ENCODE peak calls at places on chromosomes 1 and 21, in five cellular contexts. A is K562, H is GM12878, K is GM12891, N is H1. W is an unnamed sample.

GRCh38 chr1:225973158-225973557 is 26.0 kb downstream of the SDE2 start:
- DNase-seq in H (no peak), A (peak; percentile 77), K (no peak), N (no peak), W (no peak)

GRCh38 chr21:35102488-35103407 is 53.6 kb upstream of the RUNX1 start:
- DNase-seq in N (no peak), A (peak; percentile 82), K (peak; percentile 37), H (no peak), W (peak; percentile 15)

GRCh38 chr1:19169642-19170041 is 40.4 kb downstream of the UBR4 start:
- DNase-seq in A (peak; percentile 44), K (peak; percentile 13), H (peak; percentile 55), N (no peak), W (peak; percentile 19)

GRCh38 chr1:215079456-215079855 is 3.1 kb upstream of the KCNK2 start:
- DNase-seq in H (no peak), K (no peak), N (no peak), A (no peak), W (no peak)

GRCh38 chr1:162596514-162597170 is 35.1 kb downstream of the UAP1 start:
- DNase-seq in H (no peak), N (no peak), K (no peak), A (no peak), W (no peak)

GRCh38 chr1:47189844-47190562 is at the start of gene PDZK1IP1:
- DNase-seq in N (peak; percentile 54), A (peak; percentile 60), H (no peak), K (no peak), W (no peak)

GRCh38 chr1:238789916-238790667 is 596.3 kb upstream of the CHRM3 start:
- DNase-seq in H (no peak), N (no peak), K (no peak), A (no peak), W (no peak)

GRCh38 chr21:39087976-39088370 is 95.3 kb downstream of the PSMG1 start:
- DNase-seq in A (no peak), K (no peak), H (no peak), N (no peak), W (no peak)

GRCh38 chr1:125066385-125066784 is 3881.6 kb downstream of the SRGAP2C start:
- DNase-seq in N (no peak), K (no peak), H (no peak), A (no peak), W (no peak)

GRCh38 chr1:246800356-246800755 is 76.1 kb downstream of the SCCPDH start:
- DNase-seq in H (no peak), N (no peak), K (no peak), A (no peak), W (no peak)

GRCh38 chr1:16720403-16721223 is 19.7 kb upstream of the RNU1-4 start:
- DNase-seq in N (no peak), H (no peak), A (peak; percentile 38), K (no peak), W (no peak)

GRCh38 chr1:24155011-24155782 is 12.3 kb upstream of the IL22RA1 start:
- DNase-seq in H (peak; percentile 25), A (peak; percentile 12), N (peak; percentile 70), K (no peak), W (peak; percentile 33)

GRCh38 chr1:169312084-169312954 is 55.3 kb downstream of the NME7 start:
- DNase-seq in N (no peak), K (no peak), A (peak; percentile 93), H (peak; percentile 9), W (no peak)

GRCh38 chr1:175129182-175129581 is 61.5 kb downstream of the TNN start:
- DNase-seq in H (no peak), A (no peak), K (no peak), N (no peak), W (no peak)

GRCh38 chr21:42538479-42539275 is 25.0 kb downstream of the SLC37A1 start:
- DNase-seq in A (no peak), H (no peak), N (no peak), K (no peak), W (no peak)

GRCh38 chr1:236090741-236091147 is 25.9 kb upstream of the NID1 start:
- DNase-seq in N (no peak), A (no peak), H (no peak), K (no peak), W (no peak)

GRCh38 chr1:66275601-66276023 is 258.3 kb upstream of the SGIP1 start:
- DNase-seq in K (no peak), H (no peak), A (no peak), N (no peak), W (no peak)

GRCh38 chr21:45405819-45406762 is 1.1 kb downstream of the COL18A1 start:
- DNase-seq in K (no peak), A (peak; percentile 40), H (no peak), N (no peak), W (no peak)

GRCh38 chr1:108750476-108751191 is 4.2 kb downstream of the STXBP3 start:
- DNase-seq in A (no peak), N (no peak), K (no peak), H (no peak), W (no peak)

GRCh38 chr1:30704271-30704670 is 19.1 kb downstream of the MATN1 start:
- DNase-seq in N (no peak), A (no peak), H (no peak), K (no peak), W (no peak)

GRCh38 chr1:206050655-206051235 is 2.2 kb upstream of the RHEX start:
- DNase-seq in K (no peak), A (no peak), H (peak; percentile 100), N (no peak), W (peak; percentile 25)

GRCh38 chr1:3541930-3542329 is 69.4 kb downstream of the MEGF6 start:
- DNase-seq in H (no peak), A (no peak), N (no peak), K (no peak), W (no peak)

GRCh38 chr1:54392401-54392800 is 13.8 kb downstream of the SSBP3 start:
- DNase-seq in K (no peak), N (no peak), H (no peak), A (no peak), W (no peak)

GRCh38 chr1:1033731-1034437 is 14.0 kb downstream of the AGRN start:
- DNase-seq in K (no peak), N (no peak), H (no peak), A (no peak), W (no peak)

DNA sequence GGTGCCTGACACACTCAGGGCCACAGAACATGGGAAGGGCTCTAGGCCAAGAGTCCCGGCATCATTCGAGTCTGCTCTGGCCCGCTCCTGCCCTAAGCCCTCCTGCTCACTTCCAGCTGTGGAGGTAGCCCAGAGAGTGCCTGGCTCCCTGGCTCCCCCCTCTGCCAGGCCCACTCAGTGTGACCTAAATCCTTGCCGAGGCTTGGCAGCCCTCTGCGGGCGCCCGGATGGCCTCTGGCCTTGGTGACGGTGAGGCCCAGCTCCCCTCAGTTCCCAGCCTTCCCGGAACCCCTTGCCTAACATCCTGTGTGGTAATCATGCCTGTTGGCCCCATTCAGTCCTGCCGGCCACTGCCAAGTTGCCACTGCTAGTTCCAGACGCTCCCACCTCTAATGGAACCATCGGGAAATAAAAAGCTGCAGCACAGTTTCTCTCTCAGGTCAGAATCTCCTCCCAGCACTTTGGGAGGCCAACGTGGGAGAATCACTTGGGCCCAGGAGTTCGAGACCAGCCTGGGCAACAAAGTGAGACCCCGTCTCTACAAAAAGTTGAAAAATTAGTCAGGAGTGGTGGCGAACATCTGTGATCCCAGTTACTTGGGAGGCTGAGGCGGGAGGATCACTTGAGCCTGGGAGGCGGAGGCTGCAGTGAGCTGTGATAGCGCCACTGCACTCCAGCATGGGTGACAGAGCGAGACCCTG is 1.2 kb upstream of the H6PD start:
- DNase-seq in A (no peak), H (no peak), K (no peak), N (no peak), W (no peak)
- TF ChIP-seq POLR2A in A (no peak), H (no peak), K (no peak), N (no peak), W (no peak)

DNA sequence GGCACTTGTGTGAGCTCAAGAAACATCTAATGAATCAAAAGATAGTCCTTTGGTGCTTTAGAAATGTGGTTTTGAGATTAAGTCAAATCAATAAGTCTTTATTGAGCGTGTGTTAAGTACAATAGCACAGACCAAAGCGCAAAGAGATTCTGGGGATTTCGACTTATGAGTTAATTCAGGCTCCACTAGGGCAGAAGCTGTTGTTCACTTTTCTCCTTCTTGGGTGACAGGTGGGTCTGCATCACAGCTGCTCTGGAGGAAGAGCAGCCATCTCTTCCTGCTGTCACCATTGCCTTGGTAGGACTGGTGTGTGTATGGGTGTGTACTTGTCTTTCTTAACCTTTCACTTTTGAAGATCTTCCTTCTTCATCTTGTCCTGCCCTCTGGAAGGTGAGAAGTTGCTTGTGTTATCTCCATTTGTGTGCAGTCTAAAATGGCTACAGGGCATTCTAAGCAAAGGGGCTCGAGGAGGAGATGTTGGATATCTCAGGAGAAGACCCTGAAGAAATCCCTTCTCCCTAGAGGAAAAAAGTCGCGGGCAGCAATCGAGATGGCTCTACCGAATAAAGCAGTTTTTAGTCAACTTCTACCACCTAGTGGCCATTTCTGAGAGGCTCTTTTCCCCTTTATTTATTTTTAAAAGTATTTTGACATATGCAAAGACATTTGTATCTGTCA is 22.9 kb upstream of the DISC1 start:
- DNase-seq in N (peak; percentile 55), A (peak; percentile 80), K (peak; percentile 27), H (no peak), W (peak; percentile 19)
- TF ChIP-seq TAF1 in N (no peak), A (no peak), K (no peak), H (no peak), W (no peak)

GRCh38 chr1:204685236-204686006 is at the start of gene LRRN2:
- DNase-seq in H (no peak), A (no peak), K (no peak), N (peak; percentile 66), W (no peak)

GRCh38 chr1:204688007-204688406 is 2.5 kb upstream of the LRRN2 start:
- DNase-seq in K (no peak), N (no peak), A (no peak), H (no peak), W (no peak)

GRCh38 chr1:204692320-204692851 is 6.8 kb upstream of the LRRN2 start:
- DNase-seq in N (peak; percentile 53), H (no peak), K (no peak), A (no peak), W (no peak)

GRCh38 chr1:204684551-204685235 is 845 bp downstream of the LRRN2 start:
- DNase-seq in H (no peak), K (peak; percentile 31), A (no peak), N (peak; percentile 74), W (peak; percentile 37)

GRCh38 chr1:204688776-204689175 is 3.2 kb upstream of the LRRN2 start:
- DNase-seq in A (no peak), H (no peak), N (no peak), K (no peak), W (no peak)
- TF ChIP-seq POLR2AphosphoS5 in A (no peak), H (no peak), N (no peak), K (no peak), W (no peak)

DNA sequence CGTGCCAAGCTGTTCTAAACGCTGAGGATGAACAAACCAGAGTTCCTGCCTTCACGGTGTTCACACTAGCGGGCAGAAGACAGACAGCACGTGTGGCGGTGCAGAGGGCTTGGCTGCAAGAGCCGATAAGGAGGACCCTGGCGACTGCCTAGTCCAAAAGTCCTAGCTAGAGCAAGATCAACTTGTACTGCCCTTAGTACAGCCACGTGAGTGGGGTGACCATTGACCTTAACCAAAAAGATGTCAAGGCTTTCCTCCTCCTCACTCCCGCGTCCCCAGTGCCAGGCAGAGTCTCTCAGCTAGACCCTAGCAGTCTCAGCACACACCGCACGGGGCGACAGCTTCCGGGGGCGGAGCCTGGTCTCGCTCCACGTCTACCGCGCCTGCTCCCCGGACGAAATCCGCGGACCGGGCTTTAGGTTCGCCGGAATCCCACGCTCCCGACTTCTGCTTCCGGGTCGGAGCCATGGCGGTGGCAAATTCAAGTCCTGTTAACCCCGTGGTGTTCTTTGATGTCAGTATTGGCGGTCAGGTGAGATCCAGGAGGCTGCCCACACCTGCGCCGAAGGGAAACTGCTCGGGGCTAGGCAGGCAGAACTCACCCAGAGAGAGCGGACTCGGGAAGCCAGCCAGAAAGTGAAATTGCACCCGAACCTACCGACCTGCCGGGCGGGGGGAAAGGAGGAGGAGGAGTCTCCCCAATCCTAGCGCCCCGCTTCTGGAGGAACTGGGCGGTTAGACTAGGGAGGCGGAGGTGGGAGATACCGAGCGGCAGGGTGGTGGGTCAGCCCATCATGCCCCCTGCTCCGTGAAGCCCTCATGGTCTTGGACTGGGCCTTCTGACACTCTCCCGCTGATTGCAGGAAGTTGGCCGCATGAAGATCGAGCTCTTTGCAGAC is at the start of gene PPIH:
- DNase-seq in A (peak; percentile 98), H (peak; percentile 80), N (peak; percentile 92), K (peak; percentile 75), W (peak; percentile 76)
- TF ChIP-seq POLR2A in A (peak; percentile 96), H (peak; percentile 91), N (peak; percentile 77), K (peak; percentile 90), W (peak; percentile 96)